ENCODE peak calls at places on chromosomes 16 and 17, in four cellular contexts. H is IMR-90, F is K562, D is GM12878. Z is an unnamed sample.

GRCh38 chr16:65384441-65384840 is 262.6 kb upstream of the CDH11 start:
- DNase-seq in H (no peak), F (no peak), D (no peak), Z (no peak)

GRCh38 chr16:54282202-54282922 is 4.2 kb downstream of the IRX3 start:
- DNase-seq in H (no peak), F (peak), D (no peak), Z (peak)

GRCh38 chr17:7237761-7238417 is 1.4 kb downstream of the PHF23 start:
- DNase-seq in H (peak), F (peak), D (no peak), Z (peak)

GRCh38 chr17:28711723-28712036 is at the start of gene PROCA1:
- DNase-seq in H (no peak), F (peak), D (no peak), Z (no peak)

GRCh38 chr17:36880506-36880905 is 56.8 kb upstream of the LHX1 start:
- DNase-seq in H (no peak), F (no peak), D (no peak), Z (no peak)

GRCh38 chr16:85002643-85003042 is 8.7 kb downstream of the ZDHHC7 start:
- DNase-seq in H (no peak), F (no peak), D (no peak), Z (no peak)

GRCh38 chr17:70021726-70022125 is 53.3 kb upstream of the KCNJ16 start:
- DNase-seq in H (peak), F (no peak), D (no peak), Z (no peak)

GRCh38 chr17:46979023-46979870 is at the start of gene RPRML:
- DNase-seq in H (no peak), F (peak), D (no peak), Z (peak)

GRCh38 chr17:4554441-4554996 is 665 bp downstream of the MYBBP1A start:
- DNase-seq in H (no peak), F (no peak), D (no peak), Z (no peak)

GRCh38 chr17:68020451-68020779 is 15.1 kb upstream of the KPNA2 start:
- DNase-seq in H (no peak), F (no peak), D (no peak), Z (no peak)

GRCh38 chr17:77269696-77270681 is 129.2 kb downstream of the SEC14L1 start:
- DNase-seq in H (no peak), F (no peak), D (no peak), Z (no peak)
- TF ChIP-seq ELK1 in H (no peak), F (no peak), D (no peak), Z (no peak)

DNA sequence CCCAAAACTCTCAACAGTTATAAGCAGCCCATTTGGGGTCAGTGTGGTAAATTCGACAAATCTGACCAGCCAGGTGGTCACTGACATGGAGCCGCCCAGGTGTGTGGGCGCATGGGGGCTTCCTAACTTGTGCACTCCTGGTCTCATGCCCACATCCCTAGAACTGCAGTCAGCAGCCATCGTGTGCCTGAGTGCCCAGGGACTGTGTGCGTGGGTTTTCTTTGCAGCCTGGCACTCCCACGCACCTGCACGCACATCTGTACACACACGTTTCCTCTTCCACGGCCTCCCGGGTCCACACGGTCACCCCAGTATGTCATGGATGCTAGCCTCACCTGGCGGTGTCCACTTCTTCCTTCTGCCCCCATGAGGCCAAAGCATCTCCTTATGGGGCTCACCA is 38.9 kb upstream of the ZC3H18 start:
- DNase-seq in H (no peak), F (no peak), D (no peak), Z (no peak)
- TF ChIP-seq ELK1 in H (no peak), F (no peak), D (no peak), Z (no peak)

GRCh38 chr16:74257061-74257460 is 39.6 kb upstream of the PSMD7 start:
- DNase-seq in H (no peak), F (no peak), D (no peak), Z (no peak)

GRCh38 chr16:74264806-74265205 is 31.8 kb upstream of the PSMD7 start:
- DNase-seq in H (no peak), F (no peak), D (no peak), Z (no peak)

GRCh38 chr16:74261068-74261467 is 35.5 kb upstream of the PSMD7 start:
- DNase-seq in H (no peak), F (no peak), D (no peak), Z (no peak)
- TF ChIP-seq ELK1 in H (no peak), F (no peak), D (no peak), Z (no peak)

GRCh38 chr16:81796585-81797346 is 17.7 kb downstream of the PLCG2 start:
- DNase-seq in H (no peak), F (no peak), D (no peak), Z (no peak)

GRCh38 chr16:81792828-81793227 is 13.7 kb downstream of the PLCG2 start:
- DNase-seq in H (no peak), F (no peak), D (no peak), Z (no peak)

GRCh38 chr16:81797443-81797842 is 18.4 kb downstream of the PLCG2 start:
- DNase-seq in H (no peak), F (no peak), D (peak), Z (no peak)

GRCh38 chr16:81796035-81796434 is 16.9 kb downstream of the PLCG2 start:
- DNase-seq in H (no peak), F (no peak), D (no peak), Z (no peak)

GRCh38 chr16:81795193-81795592 is 16.1 kb downstream of the PLCG2 start:
- DNase-seq in H (no peak), F (no peak), D (no peak), Z (no peak)
- TF ChIP-seq ELK1 in H (no peak), F (no peak), D (no peak), Z (no peak)

DNA sequence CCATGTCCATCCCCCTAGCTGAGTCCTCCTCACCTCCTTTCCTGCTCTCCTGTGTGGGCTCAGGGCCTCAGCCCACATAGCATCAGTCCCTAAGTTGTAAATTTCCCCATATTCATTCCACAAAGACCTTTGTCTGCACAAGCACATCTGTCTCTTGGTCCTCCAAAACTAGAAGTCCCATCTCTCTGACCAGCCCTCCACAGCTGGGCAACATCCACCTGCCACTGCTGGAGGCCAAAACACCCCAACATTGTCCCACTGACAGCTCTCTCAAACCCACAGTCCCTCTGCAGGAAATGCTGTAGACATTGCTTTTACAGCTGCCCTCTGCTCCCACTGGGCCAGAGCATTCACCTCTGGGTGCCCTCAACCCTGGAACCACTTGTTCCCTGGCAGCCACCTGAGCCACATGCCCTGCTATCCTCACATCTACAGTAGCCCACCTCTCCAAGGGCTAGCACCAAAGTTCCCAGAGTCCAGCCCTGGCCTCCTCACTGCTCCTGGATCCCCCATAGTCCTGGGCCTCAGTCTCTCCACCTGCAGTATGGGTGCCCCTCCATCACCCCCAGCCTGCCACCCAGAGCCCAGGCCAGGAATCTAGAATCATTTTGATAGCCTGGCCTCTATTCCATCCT is 1722.7 kb downstream of the TP53TG3F start:
- DNase-seq in H (no peak), F (no peak), D (no peak), Z (no peak)
- TF ChIP-seq ELK1 in H (no peak), F (no peak), D (no peak), Z (no peak)

GRCh38 chr17:45269912-45270311 is 8.0 kb upstream of the SPATA32 start:
- DNase-seq in H (no peak), F (no peak), D (no peak), Z (no peak)

GRCh38 chr17:45271603-45272002 is 9.7 kb upstream of the SPATA32 start:
- DNase-seq in H (no peak), F (no peak), D (no peak), Z (no peak)

GRCh38 chr17:45273551-45273957 is 11.7 kb upstream of the SPATA32 start:
- DNase-seq in H (no peak), F (no peak), D (no peak), Z (no peak)

GRCh38 chr17:45274033-45274432 is 12.1 kb upstream of the SPATA32 start:
- DNase-seq in H (no peak), F (no peak), D (no peak), Z (no peak)

DNA sequence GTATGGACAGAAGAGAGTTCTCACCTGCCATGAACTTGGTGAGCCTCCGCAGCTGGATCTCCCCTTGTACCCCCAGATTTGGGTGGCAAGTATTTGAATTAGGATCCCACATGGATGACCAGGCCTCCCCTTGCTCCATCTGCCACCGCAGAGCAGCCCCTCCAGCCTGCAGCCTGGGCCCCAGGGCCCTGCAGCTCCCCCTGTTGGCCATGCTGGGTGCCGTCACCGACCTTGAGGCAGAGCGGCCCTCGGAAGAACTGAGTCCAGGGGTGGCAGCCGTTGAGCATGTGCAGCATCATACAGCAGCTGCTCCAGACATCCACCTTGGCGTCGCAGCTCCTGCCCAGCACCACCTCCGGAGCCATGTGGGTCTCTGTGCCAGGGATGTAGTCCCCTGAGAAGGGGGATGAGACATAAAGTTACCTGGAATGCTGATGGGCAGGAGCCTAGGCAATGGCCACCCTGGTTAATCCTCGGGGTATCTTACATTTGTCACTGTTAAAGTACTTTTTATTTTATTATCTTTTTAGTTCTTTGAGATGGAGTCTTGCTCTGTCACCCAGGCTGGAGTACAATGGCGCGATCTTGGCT is 9.0 kb upstream of the SPATA32 start:
- DNase-seq in H (no peak), F (peak), D (no peak), Z (no peak)
- TF ChIP-seq ELK1 in H (no peak), F (no peak), D (no peak), Z (no peak)

GRCh38 chr16:4244254-4244812 is 2.5 kb upstream of the SRL start:
- DNase-seq in H (peak), F (peak), D (no peak), Z (no peak)
- TF ChIP-seq ELK1 in H (no peak), F (no peak), D (no peak), Z (no peak)

Z was measured in A549.